ENCODE peak calls at places on chromosomes 1 and 21, in four cellular contexts. C, I, S and D are unnamed samples.

GRCh38 chr1:246012271-246012854 is 494.7 kb downstream of the SMYD3 start:
- DNase-seq in I (peak), C (no peak), S (peak), D (no peak)

GRCh38 chr21:45632897-45633260 is 10.6 kb upstream of the PCBP3 start:
- DNase-seq in S (no peak), C (no peak), I (no peak), D (no peak)

GRCh38 chr1:115198938-115199337 is 109.6 kb upstream of the TSPAN2 start:
- DNase-seq in S (peak), I (no peak), C (no peak), D (no peak)

GRCh38 chr21:20662523-20662922 is 335.7 kb upstream of the NCAM2 start:
- DNase-seq in C (no peak), S (no peak), I (peak), D (no peak)

GRCh38 chr1:66752000-66752592 is at the start of gene DYNLT5:
- DNase-seq in I (peak), S (peak), C (no peak), D (peak)

GRCh38 chr1:100631015-100631521 is 88.5 kb upstream of the VCAM1 start:
- DNase-seq in S (peak), I (no peak), C (no peak), D (no peak)

GRCh38 chr21:15592271-15592860 is 137.4 kb upstream of the USP25 start:
- DNase-seq in C (no peak), I (peak), S (peak), D (no peak)

GRCh38 chr21:16891821-16892220 is 621.0 kb upstream of the CXADR start:
- DNase-seq in C (no peak), I (no peak), S (peak), D (no peak)

GRCh38 chr1:116806245-116806644 is 52.0 kb downstream of the CD2 start:
- DNase-seq in I (no peak), S (no peak), C (peak), D (no peak)

GRCh38 chr1:150551784-150552691 is 2.8 kb downstream of the ADAMTSL4 start:
- DNase-seq in S (peak), I (no peak), C (no peak), D (no peak)

GRCh38 chr1:13550663-13551062 is 33.0 kb upstream of the PDPN start:
- DNase-seq in S (peak), C (no peak), I (no peak), D (no peak)

GRCh38 chr1:241411776-241412338 is 54.9 kb upstream of the RGS7 start:
- DNase-seq in I (no peak), S (peak), C (no peak), D (no peak)

GRCh38 chr21:29771491-29772066 is 168.2 kb downstream of the GRIK1 start:
- DNase-seq in C (no peak), I (peak), S (no peak), D (no peak)

GRCh38 chr21:45923146-45923545 is 58.4 kb upstream of the COL6A1 start:
- DNase-seq in S (peak), I (peak), C (peak), D (peak)

GRCh38 chr1:151371744-151372410 is 628 bp downstream of the SELENBP1 start:
- DNase-seq in I (no peak), C (no peak), S (peak), D (peak)

GRCh38 chr1:119920104-119920968 is 24.0 kb upstream of the ADAM30 start:
- DNase-seq in S (no peak), C (no peak), I (no peak), D (no peak)

GRCh38 chr21:42674351-42674940 is 21.0 kb downstream of the PDE9A start:
- DNase-seq in C (no peak), I (peak), S (no peak), D (no peak)

GRCh38 chr1:78226784-78227183 is 181.0 kb downstream of the GIPC2 start:
- DNase-seq in I (no peak), C (no peak), S (no peak), D (no peak)

GRCh38 chr1:192826791-192827477 is 18.1 kb downstream of the RGS2 start:
- DNase-seq in S (peak), C (no peak), I (no peak), D (no peak)

GRCh38 chr21:45405819-45406762 is 1.1 kb downstream of the COL18A1 start:
- DNase-seq in I (peak), S (peak), C (no peak), D (no peak)

GRCh38 chr1:10575616-10576015 is 100.9 kb downstream of the PEX14 start:
- DNase-seq in I (no peak), S (peak), C (no peak), D (no peak)

GRCh38 chr1:109896681-109897080 is 14.0 kb upstream of the CSF1 start:
- DNase-seq in S (no peak), I (no peak), C (no peak), D (no peak)

GRCh38 chr21:26655466-26655865 is 82.4 kb upstream of the CYYR1 start:
- DNase-seq in C (no peak), S (no peak), I (no peak), D (no peak)

GRCh38 chr1:215971793-215972441 is 404.8 kb downstream of the KCTD3 start:
- DNase-seq in I (peak), C (no peak), S (no peak), D (no peak)

GRCh38 chr1:19866758-19867157 is 15.4 kb upstream of the OTUD3 start:
- DNase-seq in S (peak), C (no peak), I (no peak), D (no peak)

GRCh38 chr1:10341062-10341600 is 57.7 kb upstream of the PGD start:
- DNase-seq in S (no peak), C (no peak), I (no peak), D (no peak)

GRCh38 chr1:184753093-184753492 is 1.6 kb downstream of the EDEM3 start:
- DNase-seq in C (no peak), S (no peak), I (no peak), D (no peak)
- H3K27ac ChIP-seq in C (no peak), S (no peak), I (no peak), D (no peak)

DNA sequence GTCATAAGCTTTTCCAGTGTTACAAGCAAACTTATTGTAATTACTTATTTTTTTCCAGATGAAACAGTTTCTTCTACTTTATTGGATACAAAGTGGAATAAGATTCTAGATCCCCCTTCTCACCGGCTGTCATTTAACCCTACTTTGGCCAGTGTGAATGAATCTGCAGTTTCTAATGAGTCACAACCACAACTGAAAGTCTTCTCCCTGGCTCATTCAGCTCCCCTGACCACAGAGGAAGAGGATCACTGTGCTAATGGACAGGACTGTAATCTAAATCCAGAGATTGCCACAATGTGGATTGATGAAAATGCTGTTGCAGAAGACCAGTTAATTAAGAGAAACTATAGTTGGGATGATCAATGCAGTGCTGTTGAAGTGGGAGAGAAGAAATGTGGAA is 95.5 kb downstream of the ZFYVE9 start:
- DNase-seq in I (no peak), S (peak), C (no peak), D (no peak)
- H3K27ac ChIP-seq in I (no peak), S (peak), C (no peak), D (no peak)

DNA sequence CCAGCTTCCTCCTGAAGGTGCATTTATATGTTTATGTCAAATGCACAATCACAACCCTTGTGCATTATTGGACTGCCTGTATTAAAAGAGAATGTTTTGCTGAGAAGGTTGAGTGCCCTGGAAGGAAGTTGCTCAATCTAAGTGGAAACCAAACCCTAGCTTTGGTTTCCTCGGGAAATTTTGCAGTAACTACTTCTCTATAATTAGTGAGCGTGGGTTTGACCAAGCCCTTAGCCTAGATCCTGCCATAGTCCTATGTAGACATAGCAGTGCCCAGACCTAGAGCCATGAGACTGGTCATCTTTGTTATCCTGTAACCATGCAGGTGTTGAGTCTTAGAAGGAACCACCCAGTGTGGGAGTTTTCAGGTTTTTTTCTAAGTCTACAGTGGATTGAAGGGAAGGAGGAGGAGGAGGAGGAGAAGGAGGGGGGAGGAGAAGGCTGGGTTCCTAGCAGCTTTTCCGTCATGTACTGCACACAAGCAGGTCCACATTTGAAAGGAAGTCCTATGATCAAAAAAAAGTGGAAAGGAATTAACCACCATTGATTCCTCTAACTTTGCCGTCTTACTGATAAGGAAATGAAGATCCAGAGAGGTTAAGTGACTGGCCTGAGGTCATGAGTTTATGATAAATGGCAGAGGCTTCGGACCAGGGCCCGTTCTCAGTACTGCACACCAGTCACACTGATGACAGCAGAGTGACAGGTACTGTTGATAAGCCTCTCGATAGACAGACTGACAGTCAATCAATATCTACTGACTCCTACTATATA is 72.2 kb upstream of the LYST start:
- DNase-seq in S (no peak), I (no peak), C (no peak), D (no peak)
- H3K27ac ChIP-seq in S (no peak), I (no peak), C (no peak), D (no peak)

DNA sequence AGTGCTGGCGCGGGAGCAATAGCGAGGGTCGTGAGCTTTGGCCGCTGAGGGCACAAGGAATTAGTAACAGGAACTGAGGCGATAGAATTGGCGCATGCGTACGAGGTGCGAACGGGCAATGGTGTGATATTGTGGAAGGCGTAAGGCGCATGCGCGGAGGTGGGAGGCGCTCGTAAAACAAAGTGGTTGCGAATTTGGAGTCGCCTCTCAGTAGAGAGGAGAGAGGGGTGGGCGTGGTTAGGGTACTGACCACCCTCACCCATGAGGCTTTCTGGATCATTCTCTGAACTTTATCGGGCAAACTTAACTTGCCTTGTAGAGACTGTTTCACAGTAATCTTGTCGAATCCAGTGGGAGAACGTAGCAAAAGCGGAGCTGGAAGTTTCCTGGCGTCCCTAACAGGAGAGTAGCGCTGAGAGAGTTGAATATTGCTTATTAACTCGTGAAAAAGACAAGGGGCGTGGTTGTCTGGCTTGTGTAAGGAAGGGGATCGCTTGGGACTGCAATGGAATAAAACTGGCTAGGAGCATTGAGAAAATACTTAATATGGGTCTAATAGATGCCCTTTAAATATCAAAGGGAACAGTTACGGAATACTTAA is 427 bp downstream of the CKS1B start:
- DNase-seq in S (peak), C (peak), I (peak), D (peak)
- H3K27ac ChIP-seq in S (peak), C (peak), I (peak), D (peak)

DNA sequence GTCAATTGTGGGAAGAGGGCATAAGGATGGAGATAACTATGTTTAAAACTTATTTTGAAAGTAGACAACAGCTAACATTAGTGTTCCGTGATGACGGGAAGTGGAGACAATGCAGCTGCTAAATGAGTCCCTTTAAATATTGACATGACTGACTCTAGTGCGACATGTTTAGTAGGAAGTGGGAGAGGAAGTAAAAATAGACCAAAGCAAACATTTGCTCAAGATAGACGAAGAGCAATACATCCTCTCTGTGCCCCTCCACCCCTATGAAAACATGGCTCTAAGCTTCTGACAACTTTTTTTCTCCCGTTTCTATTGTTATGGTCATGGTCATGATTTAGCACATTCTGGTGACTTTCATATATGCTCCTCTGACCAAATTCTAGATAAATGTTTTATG is 60.0 kb upstream of the HMCN1 start:
- DNase-seq in C (no peak), S (no peak), I (no peak), D (no peak)
- H3K27ac ChIP-seq in C (no peak), S (no peak), I (no peak), D (no peak)

GRCh38 chr1:33374336-33375105 is 53.6 kb upstream of the A3GALT2 start:
- DNase-seq in S (peak), I (no peak), C (no peak), D (no peak)
- H3K27ac ChIP-seq in S (no peak), I (no peak), C (no peak), D (no peak)

DNA sequence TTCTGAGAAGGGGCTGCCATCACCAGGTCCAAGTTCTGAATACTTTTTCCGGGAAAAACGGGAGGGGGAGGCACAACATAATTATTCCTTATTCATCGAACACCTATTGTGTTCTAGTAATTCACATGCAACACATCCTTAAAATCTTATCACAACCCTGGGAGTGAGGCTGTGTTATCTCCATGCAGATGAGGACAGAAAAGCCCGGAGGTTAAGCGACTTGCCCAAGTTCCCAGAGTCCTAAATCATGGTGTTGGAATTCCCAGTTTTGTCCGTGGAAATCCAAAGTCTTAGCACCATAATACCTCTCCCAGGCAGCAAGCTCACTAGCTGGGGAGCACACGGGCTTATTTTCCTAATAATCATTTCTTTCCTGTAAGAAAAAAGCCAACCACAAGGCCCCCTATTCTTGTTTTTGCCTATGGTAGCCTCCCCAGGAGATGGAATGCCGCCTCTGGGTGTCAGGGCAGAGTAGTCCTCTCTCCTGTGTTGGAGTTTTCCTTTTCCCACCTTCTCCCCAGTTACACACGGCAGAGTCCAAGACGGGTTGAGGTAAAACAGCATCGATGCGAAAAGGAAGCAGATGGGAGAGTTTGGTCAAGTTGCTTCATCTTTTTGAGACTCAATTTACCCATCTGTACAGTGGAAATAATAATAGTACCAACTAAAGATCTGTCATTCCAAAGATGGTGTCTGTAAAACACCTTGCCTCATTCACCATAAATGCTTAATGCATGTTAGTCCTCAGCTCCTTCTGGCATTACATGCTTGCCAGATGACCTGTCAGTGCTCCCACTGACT is 228.0 kb upstream of the TMEM51 start:
- DNase-seq in C (no peak), I (no peak), S (no peak), D (no peak)
- H3K27ac ChIP-seq in C (no peak), I (no peak), S (no peak), D (peak)

GRCh38 chr1:21300774-21301173 is 10.5 kb upstream of the ECE1 start:
- DNase-seq in I (no peak), S (no peak), C (no peak), D (no peak)

GRCh38 chr1:21304488-21304887 is 14.2 kb upstream of the ECE1 start:
- DNase-seq in C (no peak), S (no peak), I (no peak), D (no peak)

GRCh38 chr1:21305155-21305899 is 15.1 kb upstream of the ECE1 start:
- DNase-seq in C (no peak), I (no peak), S (no peak), D (no peak)

GRCh38 chr1:21301794-21302440 is 11.7 kb upstream of the ECE1 start:
- DNase-seq in C (no peak), S (no peak), I (no peak), D (no peak)

DNA sequence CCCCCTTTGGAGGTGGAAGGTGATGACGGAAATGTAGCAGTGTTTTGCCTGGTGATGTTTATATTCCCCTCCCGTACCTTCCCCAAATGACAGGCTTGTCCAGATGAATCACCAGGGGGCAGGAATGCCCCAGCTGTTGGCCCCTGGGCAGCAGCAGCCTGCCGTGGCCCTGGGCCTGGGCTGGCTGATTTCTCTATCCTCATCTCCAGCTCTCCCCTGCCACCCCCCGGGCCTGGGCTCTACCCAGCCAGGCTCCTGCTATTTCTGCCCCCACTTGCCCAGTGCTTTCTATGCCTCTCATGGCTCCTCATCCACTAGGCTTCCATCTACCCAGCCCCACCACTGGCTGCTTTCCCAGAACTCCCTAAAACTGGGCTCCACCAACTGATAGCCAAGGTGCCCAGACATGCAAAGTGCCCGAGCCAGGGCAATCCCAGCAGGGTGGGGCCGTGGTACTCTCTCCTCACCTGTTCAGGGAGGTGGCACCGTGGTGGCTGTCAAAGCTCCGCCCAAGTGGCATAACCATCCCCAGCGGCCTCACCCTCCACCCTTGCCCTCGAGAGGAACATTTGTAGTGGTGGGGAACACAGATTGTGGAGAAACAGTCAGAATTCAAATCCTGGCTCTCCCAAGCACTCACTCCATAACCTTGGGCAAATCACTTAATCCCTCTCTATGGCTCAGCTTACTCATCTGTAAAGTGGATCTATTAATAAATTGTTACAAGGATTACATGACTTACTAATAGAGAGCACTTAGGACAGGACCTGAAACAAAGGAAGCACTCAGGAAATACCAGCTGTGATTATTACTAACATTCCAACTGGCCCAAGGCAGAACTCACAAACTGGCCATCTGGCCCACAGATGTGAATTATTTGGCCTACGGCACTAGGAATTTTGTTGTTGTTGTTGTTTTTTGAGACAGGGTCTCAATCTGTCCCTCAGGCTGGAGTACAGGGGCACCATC is 12.8 kb upstream of the ECE1 start:
- DNase-seq in I (no peak), S (peak), C (no peak), D (peak)
- H3K27ac ChIP-seq in I (no peak), S (peak), C (no peak), D (no peak)

GRCh38 chr1:40723196-40723955 is 31.9 kb downstream of the NFYC start:
- DNase-seq in S (no peak), C (no peak), I (no peak), D (no peak)
- H3K27ac ChIP-seq in S (no peak), C (no peak), I (peak), D (no peak)